ENCODE peak calls at places on chromosomes 16 and 17, in six cellular contexts. D is stimulated activated CD8-positive, alpha-beta memory T cell treated with anti-CD3 and anti-CD28 coated beads, Interleukin-2, amount 100 ng/mL, for 1 hour; G is GF-D8; T is vagina; I is NCI-H460; E is retinal pigment epithelial cell. V is an unnamed sample.
A peak's percentile ranks its signal among the peaks of the same experiment; 100 is the strongest.

GRCh38 chr16:49967012-49967559 is 57.9 kb upstream of the CNEP1R1 start:
- DNase-seq in D (no peak), T (no peak), G (no peak), E (no peak), I (no peak), V (no peak)

GRCh38 chr17:71741836-71742235 is 379.0 kb upstream of the SOX9 start:
- DNase-seq in T (no peak), G (no peak), D (no peak), E (no peak), I (no peak), V (no peak)

GRCh38 chr16:69707920-69708683 is 18.3 kb downstream of the NQO1 start:
- DNase-seq in G (no peak), D (no peak), I (no peak), T (no peak), E (no peak), V (peak; percentile 17)

GRCh38 chr16:19837984-19838707 is 46.5 kb downstream of the GPRC5B start:
- DNase-seq in G (no peak), I (no peak), E (no peak), T (no peak), D (no peak), V (no peak)

GRCh38 chr16:79186196-79186595 is 414.3 kb downstream of the MAF start:
- DNase-seq in G (no peak), D (no peak), E (no peak), T (no peak), I (no peak), V (no peak)

GRCh38 chr17:1447061-1447460 is 9.0 kb downstream of the CRK start:
- DNase-seq in T (no peak), I (no peak), D (no peak), G (no peak), E (no peak), V (no peak)

GRCh38 chr16:89801800-89802199 is 14.6 kb downstream of the FANCA start:
- DNase-seq in T (no peak), I (no peak), D (no peak), G (no peak), E (peak; percentile 35), V (no peak)

GRCh38 chr17:4477286-4477791 is 21.3 kb upstream of the SPNS2 start:
- DNase-seq in I (no peak), E (peak; percentile 97), T (no peak), D (no peak), G (no peak), V (no peak)

GRCh38 chr17:30788918-30789317 is 35.6 kb downstream of the CRLF3 start:
- DNase-seq in G (no peak), T (no peak), D (no peak), I (no peak), E (no peak), V (no peak)

GRCh38 chr17:47292206-47292605 is 31.5 kb upstream of the EFCAB13 start:
- DNase-seq in D (no peak), I (no peak), T (no peak), G (no peak), E (no peak), V (no peak)

GRCh38 chr16:67562918-67563707 is 787 bp downstream of the CTCF start:
- DNase-seq in E (peak; percentile 30), G (peak; percentile 17), I (peak; percentile 36), D (peak; percentile 40), T (no peak), V (peak; percentile 69)

V was measured in SJSA1.